ENCODE peak calls at places on chromosome 11, in four cellular contexts. U is CD4-positive, alpha-beta T cell; W is ovary; L is lower lobe of right lung. T is an unnamed sample.

GRCh38 chr11:94746721-94747120 is 21.4 kb upstream of the AMOTL1 start:
- DNase-seq in W (no peak), U (no peak), L (no peak), T (no peak)

GRCh38 chr11:65695459-65696241 is 16.4 kb upstream of the KAT5 start:
- DNase-seq in W (no peak), U (no peak), L (no peak), T (no peak)

GRCh38 chr11:36356201-36356600 is 60.1 kb downstream of the PRR5L start:
- DNase-seq in W (no peak), U (no peak), L (no peak), T (no peak)

GRCh38 chr11:126485021-126485781 is 129.7 kb downstream of the ST3GAL4 start:
- DNase-seq in U (no peak), W (no peak), L (no peak), T (no peak)

GRCh38 chr11:103109818-103110388 is 677 bp downstream of the DYNC2H1 start:
- DNase-seq in L (no peak), W (no peak), U (no peak), T (no peak)

GRCh38 chr11:46295312-46295995 is 18.0 kb downstream of the CREB3L1 start:
- DNase-seq in W (peak; percentile 80), L (peak; percentile 77), U (peak; percentile 59), T (no peak)

GRCh38 chr11:45847908-45848316 is 637 bp downstream of the CRY2 start:
- DNase-seq in L (peak; percentile 75), W (peak; percentile 52), U (no peak), T (no peak)

GRCh38 chr11:74744277-74744676 is 4.4 kb upstream of the RNF169 start:
- DNase-seq in L (no peak), U (no peak), W (no peak), T (no peak)

GRCh38 chr11:1304376-1304775 is 5.1 kb downstream of the TOLLIP start:
- DNase-seq in W (no peak), U (no peak), L (no peak), T (no peak)

GRCh38 chr11:77353131-77353530 is 51.6 kb upstream of the GDPD4 start:
- DNase-seq in L (no peak), W (no peak), U (no peak), T (no peak)

GRCh38 chr11:107691003-107691402 is 20.9 kb downstream of the SLN start:
- DNase-seq in U (no peak), W (no peak), L (no peak), T (no peak)

GRCh38 chr11:96013459-96014213 is 89.7 kb upstream of the MTMR2 start:
- DNase-seq in U (no peak), L (no peak), W (no peak), T (no peak)

GRCh38 chr11:65180877-65181568 is 705 bp upstream of the CAPN1 start:
- DNase-seq in U (peak; percentile 25), W (peak; percentile 50), L (peak; percentile 79), T (no peak)

GRCh38 chr11:70951139-70951804 is 301.1 kb downstream of the SHANK2 start:
- DNase-seq in U (no peak), W (no peak), L (no peak), T (no peak)

GRCh38 chr11:35292290-35292689 is 127.1 kb downstream of the SLC1A2 start:
- DNase-seq in L (no peak), W (no peak), U (no peak), T (no peak)

GRCh38 chr11:10899542-10899830 is 41.6 kb upstream of the ZBED5 start:
- DNase-seq in L (peak; percentile 58), W (peak; percentile 30), U (no peak), T (peak; percentile 94)

GRCh38 chr11:117192401-117192875 is 6.7 kb upstream of the TAGLN start:
- DNase-seq in W (peak; percentile 17), U (no peak), L (peak; percentile 37), T (no peak)

GRCh38 chr11:96339704-96340554 is 3.1 kb downstream of the MAML2 start:
- DNase-seq in U (no peak), L (no peak), W (peak; percentile 21), T (no peak)

GRCh38 chr11:72144807-72145565 is 9.5 kb downstream of the FOLR3 start:
- DNase-seq in U (no peak), W (no peak), L (no peak), T (no peak)

GRCh38 chr11:69240332-69241074 is 53.5 kb upstream of the MYEOV start:
- DNase-seq in L (no peak), U (no peak), W (no peak), T (peak; percentile 72)

GRCh38 chr11:100556781-100557180 is 130.3 kb upstream of the ARHGAP42 start:
- DNase-seq in U (no peak), L (no peak), W (no peak), T (no peak)

GRCh38 chr11:102111787-102112653 is 1.8 kb downstream of the YAP1 start:
- DNase-seq in U (no peak), L (no peak), W (peak; percentile 69), T (no peak)

GRCh38 chr11:35427158-35427557 is 7.8 kb upstream of the SLC1A2 start:
- DNase-seq in W (no peak), U (no peak), L (no peak), T (no peak)

GRCh38 chr11:92087916-92088537 is 136.6 kb upstream of the FAT3 start:
- DNase-seq in W (no peak), U (no peak), L (no peak), T (no peak)

GRCh38 chr11:2754008-2754407 is 54.2 kb upstream of the KCNQ1OT1 start:
- DNase-seq in L (peak; percentile 10), W (no peak), U (no peak), T (no peak)

GRCh38 chr11:12235549-12235944 is 125.2 kb downstream of the MICAL2 start:
- DNase-seq in L (no peak), U (no peak), W (peak; percentile 39), T (no peak)

GRCh38 chr11:93054881-93055280 is 85.4 kb downstream of the MTNR1B start:
- DNase-seq in L (no peak), U (no peak), W (no peak), T (no peak)

GRCh38 chr11:997907-998306 is 38.6 kb downstream of the MUC6 start:
- DNase-seq in L (no peak), U (no peak), W (no peak), T (no peak)

GRCh38 chr11:1034001-1034400 is 2.5 kb downstream of the MUC6 start:
- DNase-seq in U (no peak), L (no peak), W (no peak), T (no peak)

GRCh38 chr11:103622296-103622695 is 414.1 kb upstream of the DDI1 start:
- DNase-seq in W (no peak), U (no peak), L (no peak), T (no peak)

GRCh38 chr11:83044958-83045712 is 26.6 kb downstream of the RAB30 start:
- DNase-seq in U (no peak), W (no peak), L (no peak), T (no peak)

GRCh38 chr11:82233211-82233610 is 500.5 kb downstream of the FAM181B start:
- DNase-seq in W (no peak), L (no peak), U (no peak), T (no peak)

GRCh38 chr11:7637447-7638157 is 35.7 kb downstream of the CYB5R2 start:
- DNase-seq in L (no peak), U (no peak), W (peak; percentile 70), T (no peak)

DNA sequence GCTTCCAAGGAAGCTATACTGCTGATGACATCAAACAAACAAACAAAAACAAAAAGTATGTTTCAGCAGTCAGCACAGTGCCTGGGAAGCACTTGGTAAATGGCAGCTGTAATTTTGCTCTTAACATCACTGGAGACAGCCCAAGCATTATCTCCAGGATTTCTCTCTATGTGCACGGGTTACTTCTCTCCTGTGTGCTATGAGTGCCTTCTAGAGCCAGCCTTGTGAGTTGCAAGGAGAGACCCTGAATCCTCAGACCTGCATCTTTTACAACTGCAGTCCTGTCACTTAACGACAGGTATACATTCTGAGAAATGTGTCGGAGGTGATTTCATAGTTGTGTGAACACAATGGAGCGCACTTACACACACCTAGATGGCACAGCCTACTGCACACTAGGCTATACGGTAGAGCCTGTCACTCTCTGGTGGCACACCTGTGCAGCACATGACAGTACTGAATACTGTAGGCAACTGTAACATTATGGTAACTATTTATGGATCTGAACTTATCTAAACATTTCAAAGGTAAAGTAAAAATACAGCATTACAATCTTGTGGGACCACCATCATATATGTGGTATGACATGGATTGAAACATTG is 662.5 kb upstream of the B3GAT1 start:
- DNase-seq in W (no peak), U (no peak), L (no peak), T (no peak)
- TF ChIP-seq CTCF in W (no peak), U (no peak), L (no peak), T (no peak)

GRCh38 chr11:128774593-128774992 is 80.7 kb downstream of the FLI1 start:
- DNase-seq in L (no peak), U (no peak), W (no peak), T (no peak)

GRCh38 chr11:128777369-128778011 is 83.6 kb downstream of the FLI1 start:
- DNase-seq in W (no peak), U (no peak), L (no peak), T (no peak)

GRCh38 chr11:128775513-128775912 is 81.6 kb downstream of the FLI1 start:
- DNase-seq in W (no peak), U (no peak), L (no peak), T (no peak)

GRCh38 chr11:128776088-128776433 is 82.2 kb downstream of the FLI1 start:
- DNase-seq in L (no peak), U (no peak), W (no peak), T (no peak)

DNA sequence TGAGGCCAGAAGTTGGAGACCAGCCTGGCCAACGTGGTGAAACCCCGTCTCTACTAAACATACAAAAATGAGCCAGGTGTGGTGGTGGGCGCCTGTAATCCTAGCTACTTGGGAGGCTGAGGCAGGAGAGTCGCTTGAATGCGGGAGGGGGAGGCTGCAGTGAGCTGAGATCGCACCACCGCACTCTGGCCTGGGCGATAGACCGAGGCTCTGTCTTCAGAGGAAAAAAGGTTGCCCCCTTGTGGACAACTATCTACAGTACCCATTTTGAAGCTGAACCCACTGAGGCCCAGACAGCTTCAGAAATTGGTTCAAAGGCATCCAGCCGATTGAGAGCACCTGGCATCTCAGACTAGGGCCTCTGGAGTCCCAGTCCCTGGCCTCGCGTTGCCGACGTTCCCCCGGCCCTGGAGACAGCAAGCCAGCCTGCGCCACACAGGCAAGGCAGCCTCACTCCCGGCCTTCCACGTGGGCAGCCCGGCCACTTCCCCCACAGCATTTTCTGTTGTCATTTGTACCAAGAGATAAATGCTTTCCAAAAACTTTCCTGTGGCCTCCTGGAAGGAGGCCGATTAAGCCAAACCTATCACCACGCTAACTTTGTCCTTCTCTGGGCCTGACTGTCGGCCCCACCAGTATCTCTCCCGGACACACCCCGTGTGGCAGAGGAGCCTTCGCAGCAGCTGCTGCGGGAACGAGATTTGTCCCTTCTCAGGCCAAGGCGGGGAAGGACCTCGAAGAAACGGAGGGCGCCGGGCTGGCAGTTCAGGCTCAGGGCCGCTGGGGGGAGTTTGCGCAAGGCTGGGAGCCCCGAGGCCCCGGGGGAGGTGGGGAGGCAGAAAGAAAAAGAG is 82.8 kb downstream of the FLI1 start:
- DNase-seq in U (no peak), W (peak; percentile 32), L (no peak), T (no peak)
- TF ChIP-seq CTCF in U (peak; percentile 57), W (no peak), L (peak; percentile 38), T (no peak)

DNA sequence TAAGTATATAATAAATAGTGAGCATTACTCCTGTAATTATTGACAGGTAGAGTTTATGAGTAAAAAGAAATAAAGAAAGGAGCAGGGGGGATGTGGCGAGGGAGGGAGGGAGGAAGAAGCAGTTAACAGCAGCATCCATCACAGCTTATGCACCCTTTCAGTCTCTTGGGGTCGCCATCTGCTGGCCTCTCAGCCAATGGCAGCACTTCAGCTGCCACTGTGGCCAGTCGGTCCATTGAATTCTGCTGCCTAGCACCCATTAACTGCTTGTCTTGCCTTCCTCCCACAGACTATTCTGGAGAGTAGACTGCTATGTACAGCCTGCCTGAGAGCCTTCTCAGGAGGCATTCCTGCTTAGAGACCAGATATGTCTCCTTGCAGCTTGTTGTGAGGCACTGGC is 388.3 kb downstream of the TENM4 start:
- DNase-seq in U (no peak), L (no peak), W (no peak), T (no peak)
- TF ChIP-seq CTCF in U (no peak), L (no peak), W (no peak), T (no peak)

GRCh38 chr11:44315947-44316387 is 6.0 kb upstream of the ALX4 start:
- DNase-seq in W (no peak), U (no peak), L (no peak), T (no peak)
- TF ChIP-seq CTCF in W (no peak), U (no peak), L (no peak), T (no peak)

T was measured in vagina.